ENCODE peak calls at places on chromosomes 16 and 17, in five cellular contexts. E, U, O, J and Y are unnamed samples.

GRCh38 chr17:17564323-17564722 is 27.2 kb downstream of the PEMT start:
- DNase-seq in J (no peak), E (no peak), U (no peak), O (no peak), Y (no peak)

GRCh38 chr17:933168-934083 is 46.1 kb downstream of the NXN start:
- DNase-seq in J (no peak), E (no peak), U (no peak), O (no peak), Y (peak)

GRCh38 chr16:74601131-74601871 is 5.6 kb downstream of the GLG1 start:
- DNase-seq in O (peak), U (no peak), J (no peak), E (no peak), Y (no peak)

GRCh38 chr16:68908000-68908313 is 64.6 kb downstream of the TANGO6 start:
- DNase-seq in E (no peak), U (no peak), O (no peak), J (no peak), Y (no peak)

GRCh38 chr17:65328567-65328966 is 191.4 kb downstream of the RGS9 start:
- DNase-seq in J (no peak), U (no peak), E (no peak), O (no peak), Y (no peak)

GRCh38 chr17:19538095-19539039 is 4.7 kb downstream of the SLC47A1 start:
- DNase-seq in U (peak), J (no peak), E (no peak), O (no peak), Y (peak)

GRCh38 chr16:4003576-4003975 is 112.7 kb downstream of the ADCY9 start:
- DNase-seq in J (no peak), E (no peak), O (no peak), U (no peak), Y (no peak)

GRCh38 chr17:58728831-58729230 is 26.8 kb upstream of the PPM1E start:
- DNase-seq in J (no peak), O (no peak), E (no peak), U (no peak), Y (no peak)

GRCh38 chr17:82440991-82441627 is 9.4 kb downstream of the CYBC1 start:
- DNase-seq in J (peak), U (peak), O (no peak), E (no peak), Y (no peak)

GRCh38 chr16:82523786-82524185 is 103.0 kb upstream of the CDH13 start:
- DNase-seq in J (no peak), U (no peak), O (no peak), E (no peak), Y (no peak)

GRCh38 chr17:79965806-79966205 is 69.9 kb downstream of the TBC1D16 start:
- DNase-seq in E (no peak), J (peak), O (no peak), U (peak), Y (no peak)

GRCh38 chr16:85284138-85284897 is 172.0 kb upstream of the CIBAR2 start:
- DNase-seq in O (no peak), U (peak), J (no peak), E (no peak), Y (no peak)

GRCh38 chr16:81590714-81591537 is 146.3 kb downstream of the CMIP start:
- DNase-seq in O (no peak), J (no peak), U (no peak), E (no peak), Y (no peak)